ENCODE peak calls at places on chromosomes 13 and 19, in ten cellular contexts. One of them, this sample, is unnamed.
A peak's percentile ranks its signal among the peaks of the same experiment; 100 is the strongest.

GRCh38 chr13:50594276-50594970 is 249.1 kb downstream of the DLEU7 start:
- DNase-seq in dorsolateral prefrontal cortex: no peak
- DNase-seq in coronary artery: no peak
- DNase-seq in heart right ventricle: no peak
- DNase-seq in cardiac muscle cell: no peak
- DNase-seq in progenitor cell of endocrine pancreas: peak; percentile 20
- DNase-seq in left lung: no peak
- DNase-seq in astrocyte of the spinal cord: peak; percentile 16
- DNase-seq in foreskin fibroblast: no peak
- DNase-seq in endothelial cell: no peak
- DNase-seq in this sample: peak; percentile 36

GRCh38 chr13:82717249-82717648 is 1165.0 kb downstream of the SLITRK1 start:
- DNase-seq in dorsolateral prefrontal cortex: no peak
- DNase-seq in coronary artery: no peak
- DNase-seq in heart right ventricle: no peak
- DNase-seq in cardiac muscle cell: peak; percentile 74
- DNase-seq in progenitor cell of endocrine pancreas: no peak
- DNase-seq in left lung: no peak
- DNase-seq in astrocyte of the spinal cord: peak; percentile 63
- DNase-seq in foreskin fibroblast: peak; percentile 74
- DNase-seq in endothelial cell: no peak
- DNase-seq in this sample: no peak

GRCh38 chr13:51122868-51123267 is 11.8 kb upstream of the C13orf42 start:
- DNase-seq in dorsolateral prefrontal cortex: no peak
- DNase-seq in coronary artery: no peak
- DNase-seq in heart right ventricle: no peak
- DNase-seq in cardiac muscle cell: no peak
- DNase-seq in progenitor cell of endocrine pancreas: no peak
- DNase-seq in left lung: no peak
- DNase-seq in astrocyte of the spinal cord: no peak
- DNase-seq in foreskin fibroblast: no peak
- DNase-seq in endothelial cell: no peak
- DNase-seq in this sample: no peak

GRCh38 chr19:45161715-45162463 is 1.1 kb upstream of the NKPD1 start:
- DNase-seq in dorsolateral prefrontal cortex: no peak
- DNase-seq in coronary artery: no peak
- DNase-seq in heart right ventricle: peak; percentile 22
- DNase-seq in cardiac muscle cell: peak; percentile 56
- DNase-seq in progenitor cell of endocrine pancreas: peak; percentile 62
- DNase-seq in left lung: no peak
- DNase-seq in astrocyte of the spinal cord: peak; percentile 34
- DNase-seq in foreskin fibroblast: peak; percentile 68
- DNase-seq in endothelial cell: peak; percentile 88
- DNase-seq in this sample: peak; percentile 82

GRCh38 chr13:84481958-84482357 is 599.7 kb upstream of the SLITRK1 start:
- DNase-seq in dorsolateral prefrontal cortex: no peak
- DNase-seq in coronary artery: no peak
- DNase-seq in heart right ventricle: no peak
- DNase-seq in cardiac muscle cell: peak; percentile 6
- DNase-seq in progenitor cell of endocrine pancreas: no peak
- DNase-seq in left lung: no peak
- DNase-seq in astrocyte of the spinal cord: peak; percentile 79
- DNase-seq in foreskin fibroblast: peak; percentile 76
- DNase-seq in endothelial cell: no peak
- DNase-seq in this sample: no peak

GRCh38 chr13:30857018-30857417 is 49.1 kb upstream of the MEDAG start:
- DNase-seq in dorsolateral prefrontal cortex: no peak
- DNase-seq in coronary artery: no peak
- DNase-seq in heart right ventricle: no peak
- DNase-seq in cardiac muscle cell: no peak
- DNase-seq in progenitor cell of endocrine pancreas: no peak
- DNase-seq in left lung: no peak
- DNase-seq in astrocyte of the spinal cord: peak; percentile 52
- DNase-seq in foreskin fibroblast: peak; percentile 62
- DNase-seq in endothelial cell: no peak
- DNase-seq in this sample: no peak

GRCh38 chr13:72424059-72424458 is 303.4 kb downstream of the MZT1 start:
- DNase-seq in dorsolateral prefrontal cortex: no peak
- DNase-seq in coronary artery: no peak
- DNase-seq in heart right ventricle: no peak
- DNase-seq in cardiac muscle cell: no peak
- DNase-seq in progenitor cell of endocrine pancreas: no peak
- DNase-seq in left lung: no peak
- DNase-seq in astrocyte of the spinal cord: no peak
- DNase-seq in foreskin fibroblast: no peak
- DNase-seq in endothelial cell: no peak
- DNase-seq in this sample: no peak

GRCh38 chr19:39546599-39546998 is 6.6 kb upstream of the EID2 start:
- DNase-seq in dorsolateral prefrontal cortex: no peak
- DNase-seq in coronary artery: no peak
- DNase-seq in heart right ventricle: no peak
- DNase-seq in cardiac muscle cell: no peak
- DNase-seq in progenitor cell of endocrine pancreas: no peak
- DNase-seq in left lung: no peak
- DNase-seq in astrocyte of the spinal cord: no peak
- DNase-seq in foreskin fibroblast: no peak
- DNase-seq in endothelial cell: no peak
- DNase-seq in this sample: no peak

GRCh38 chr19:30036154-30037129 is 94.4 kb downstream of the URI1 start:
- DNase-seq in dorsolateral prefrontal cortex: no peak
- DNase-seq in coronary artery: no peak
- DNase-seq in heart right ventricle: no peak
- DNase-seq in cardiac muscle cell: no peak
- DNase-seq in progenitor cell of endocrine pancreas: no peak
- DNase-seq in left lung: no peak
- DNase-seq in astrocyte of the spinal cord: peak; percentile 36
- DNase-seq in foreskin fibroblast: peak; percentile 69
- DNase-seq in endothelial cell: no peak
- DNase-seq in this sample: no peak

GRCh38 chr13:43905435-43906031 is 25.8 kb downstream of the LACC1 start:
- DNase-seq in dorsolateral prefrontal cortex: no peak
- DNase-seq in coronary artery: no peak
- DNase-seq in heart right ventricle: peak; percentile 42
- DNase-seq in cardiac muscle cell: peak; percentile 79
- DNase-seq in progenitor cell of endocrine pancreas: no peak
- DNase-seq in left lung: no peak
- DNase-seq in astrocyte of the spinal cord: peak; percentile 82
- DNase-seq in foreskin fibroblast: peak; percentile 82
- DNase-seq in endothelial cell: peak; percentile 45
- DNase-seq in this sample: no peak

GRCh38 chr19:5718579-5719273 is 1.2 kb downstream of the LONP1 start:
- DNase-seq in dorsolateral prefrontal cortex: no peak
- DNase-seq in coronary artery: no peak
- DNase-seq in heart right ventricle: no peak
- DNase-seq in cardiac muscle cell: peak; percentile 85
- DNase-seq in progenitor cell of endocrine pancreas: no peak
- DNase-seq in left lung: no peak
- DNase-seq in astrocyte of the spinal cord: peak; percentile 89
- DNase-seq in foreskin fibroblast: peak; percentile 89
- DNase-seq in endothelial cell: no peak
- DNase-seq in this sample: no peak

GRCh38 chr19:15673176-15673654 is 328 bp downstream of the CYP4F12 start:
- DNase-seq in dorsolateral prefrontal cortex: no peak
- DNase-seq in coronary artery: no peak
- DNase-seq in heart right ventricle: no peak
- DNase-seq in cardiac muscle cell: peak; percentile 1
- DNase-seq in progenitor cell of endocrine pancreas: no peak
- DNase-seq in left lung: no peak
- DNase-seq in astrocyte of the spinal cord: no peak
- DNase-seq in foreskin fibroblast: no peak
- DNase-seq in endothelial cell: no peak
- DNase-seq in this sample: no peak

GRCh38 chr13:32378012-32378411 is 49.9 kb downstream of the N4BP2L1 start:
- DNase-seq in dorsolateral prefrontal cortex: no peak
- DNase-seq in coronary artery: no peak
- DNase-seq in heart right ventricle: no peak
- DNase-seq in cardiac muscle cell: peak; percentile 11
- DNase-seq in progenitor cell of endocrine pancreas: no peak
- DNase-seq in left lung: no peak
- DNase-seq in astrocyte of the spinal cord: no peak
- DNase-seq in foreskin fibroblast: no peak
- DNase-seq in endothelial cell: no peak
- DNase-seq in this sample: no peak
- TF ChIP-seq CTCF in dorsolateral prefrontal cortex: no peak
- TF ChIP-seq CTCF in coronary artery: no peak
- TF ChIP-seq CTCF in heart right ventricle: no peak
- TF ChIP-seq CTCF in cardiac muscle cell: no peak
- TF ChIP-seq CTCF in progenitor cell of endocrine pancreas: no peak
- TF ChIP-seq CTCF in left lung: no peak
- TF ChIP-seq CTCF in astrocyte of the spinal cord: no peak
- TF ChIP-seq CTCF in foreskin fibroblast: no peak
- TF ChIP-seq CTCF in endothelial cell: no peak
- TF ChIP-seq CTCF in this sample: no peak

GRCh38 chr19:6817179-6817578 is 44.7 kb downstream of the VAV1 start:
- DNase-seq in dorsolateral prefrontal cortex: no peak
- DNase-seq in coronary artery: no peak
- DNase-seq in heart right ventricle: no peak
- DNase-seq in cardiac muscle cell: no peak
- DNase-seq in progenitor cell of endocrine pancreas: no peak
- DNase-seq in left lung: no peak
- DNase-seq in astrocyte of the spinal cord: no peak
- DNase-seq in foreskin fibroblast: no peak
- DNase-seq in endothelial cell: no peak
- DNase-seq in this sample: no peak
- TF ChIP-seq CTCF in dorsolateral prefrontal cortex: no peak
- TF ChIP-seq CTCF in coronary artery: no peak
- TF ChIP-seq CTCF in heart right ventricle: no peak
- TF ChIP-seq CTCF in cardiac muscle cell: no peak
- TF ChIP-seq CTCF in progenitor cell of endocrine pancreas: no peak
- TF ChIP-seq CTCF in left lung: no peak
- TF ChIP-seq CTCF in astrocyte of the spinal cord: no peak
- TF ChIP-seq CTCF in foreskin fibroblast: no peak
- TF ChIP-seq CTCF in endothelial cell: no peak
- TF ChIP-seq CTCF in this sample: no peak

DNA sequence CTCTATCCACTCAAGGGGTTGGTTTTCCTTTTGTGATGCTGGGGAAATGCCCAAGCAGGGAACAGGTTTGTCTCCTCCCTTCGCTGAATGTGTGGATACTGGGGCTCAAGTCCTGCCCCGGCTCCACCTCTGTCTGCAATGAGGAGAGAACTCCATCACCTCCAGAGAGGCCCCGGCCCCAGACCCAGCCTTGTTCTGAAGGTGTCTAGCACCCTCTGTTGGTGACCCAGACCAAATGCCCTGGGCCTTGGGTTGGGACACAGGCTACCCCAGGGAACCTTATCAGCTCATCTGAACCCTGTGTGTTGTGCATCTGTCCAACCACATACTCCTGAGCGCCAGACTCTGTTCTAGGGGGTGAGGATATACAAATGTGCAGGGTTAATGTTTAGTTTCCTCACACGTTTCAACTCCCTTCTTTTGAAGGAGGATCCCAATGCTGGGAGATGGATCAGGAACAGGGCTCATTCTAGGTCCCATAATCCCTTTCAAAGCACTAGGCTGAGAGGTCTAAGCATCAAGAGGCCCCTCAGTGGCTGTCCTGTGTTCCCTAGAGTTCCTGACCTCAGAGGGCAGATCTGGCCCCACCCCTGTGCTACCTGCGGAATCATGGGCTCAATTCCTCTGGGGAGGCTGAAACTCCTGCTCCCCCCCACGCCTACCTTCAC is 112.5 kb upstream of the SLC7A1 start:
- DNase-seq in dorsolateral prefrontal cortex: no peak
- DNase-seq in coronary artery: peak; percentile 57
- DNase-seq in heart right ventricle: no peak
- DNase-seq in cardiac muscle cell: peak; percentile 65
- DNase-seq in progenitor cell of endocrine pancreas: no peak
- DNase-seq in left lung: no peak
- DNase-seq in astrocyte of the spinal cord: peak; percentile 42
- DNase-seq in foreskin fibroblast: peak; percentile 76
- DNase-seq in endothelial cell: peak; percentile 67
- DNase-seq in this sample: peak; percentile 46
- TF ChIP-seq CTCF in dorsolateral prefrontal cortex: peak; percentile 41
- TF ChIP-seq CTCF in coronary artery: no peak
- TF ChIP-seq CTCF in heart right ventricle: peak; percentile 56
- TF ChIP-seq CTCF in cardiac muscle cell: peak; percentile 82
- TF ChIP-seq CTCF in progenitor cell of endocrine pancreas: peak; percentile 49
- TF ChIP-seq CTCF in left lung: no peak
- TF ChIP-seq CTCF in astrocyte of the spinal cord: peak; percentile 78
- TF ChIP-seq CTCF in foreskin fibroblast: peak; percentile 83
- TF ChIP-seq CTCF in endothelial cell: peak; percentile 51
- TF ChIP-seq CTCF in this sample: peak; percentile 37

GRCh38 chr19:4580021-4580901 is 20.8 kb upstream of the SEMA6B start:
- DNase-seq in dorsolateral prefrontal cortex: no peak
- DNase-seq in coronary artery: no peak
- DNase-seq in heart right ventricle: no peak
- DNase-seq in cardiac muscle cell: no peak
- DNase-seq in progenitor cell of endocrine pancreas: no peak
- DNase-seq in left lung: no peak
- DNase-seq in astrocyte of the spinal cord: no peak
- DNase-seq in foreskin fibroblast: no peak
- DNase-seq in endothelial cell: no peak
- DNase-seq in this sample: peak; percentile 57

GRCh38 chr19:4582980-4583842 is 23.7 kb upstream of the SEMA6B start:
- DNase-seq in dorsolateral prefrontal cortex: no peak
- DNase-seq in coronary artery: no peak
- DNase-seq in heart right ventricle: no peak
- DNase-seq in cardiac muscle cell: no peak
- DNase-seq in progenitor cell of endocrine pancreas: no peak
- DNase-seq in left lung: no peak
- DNase-seq in astrocyte of the spinal cord: no peak
- DNase-seq in foreskin fibroblast: no peak
- DNase-seq in endothelial cell: no peak
- DNase-seq in this sample: no peak

GRCh38 chr19:4580961-4581380 is 21.5 kb upstream of the SEMA6B start:
- DNase-seq in dorsolateral prefrontal cortex: no peak
- DNase-seq in coronary artery: no peak
- DNase-seq in heart right ventricle: no peak
- DNase-seq in cardiac muscle cell: no peak
- DNase-seq in progenitor cell of endocrine pancreas: no peak
- DNase-seq in left lung: no peak
- DNase-seq in astrocyte of the spinal cord: no peak
- DNase-seq in foreskin fibroblast: no peak
- DNase-seq in endothelial cell: no peak
- DNase-seq in this sample: no peak

GRCh38 chr19:4582112-4582553 is 22.6 kb upstream of the SEMA6B start:
- DNase-seq in dorsolateral prefrontal cortex: no peak
- DNase-seq in coronary artery: no peak
- DNase-seq in heart right ventricle: no peak
- DNase-seq in cardiac muscle cell: no peak
- DNase-seq in progenitor cell of endocrine pancreas: no peak
- DNase-seq in left lung: no peak
- DNase-seq in astrocyte of the spinal cord: no peak
- DNase-seq in foreskin fibroblast: no peak
- DNase-seq in endothelial cell: no peak
- DNase-seq in this sample: no peak

DNA sequence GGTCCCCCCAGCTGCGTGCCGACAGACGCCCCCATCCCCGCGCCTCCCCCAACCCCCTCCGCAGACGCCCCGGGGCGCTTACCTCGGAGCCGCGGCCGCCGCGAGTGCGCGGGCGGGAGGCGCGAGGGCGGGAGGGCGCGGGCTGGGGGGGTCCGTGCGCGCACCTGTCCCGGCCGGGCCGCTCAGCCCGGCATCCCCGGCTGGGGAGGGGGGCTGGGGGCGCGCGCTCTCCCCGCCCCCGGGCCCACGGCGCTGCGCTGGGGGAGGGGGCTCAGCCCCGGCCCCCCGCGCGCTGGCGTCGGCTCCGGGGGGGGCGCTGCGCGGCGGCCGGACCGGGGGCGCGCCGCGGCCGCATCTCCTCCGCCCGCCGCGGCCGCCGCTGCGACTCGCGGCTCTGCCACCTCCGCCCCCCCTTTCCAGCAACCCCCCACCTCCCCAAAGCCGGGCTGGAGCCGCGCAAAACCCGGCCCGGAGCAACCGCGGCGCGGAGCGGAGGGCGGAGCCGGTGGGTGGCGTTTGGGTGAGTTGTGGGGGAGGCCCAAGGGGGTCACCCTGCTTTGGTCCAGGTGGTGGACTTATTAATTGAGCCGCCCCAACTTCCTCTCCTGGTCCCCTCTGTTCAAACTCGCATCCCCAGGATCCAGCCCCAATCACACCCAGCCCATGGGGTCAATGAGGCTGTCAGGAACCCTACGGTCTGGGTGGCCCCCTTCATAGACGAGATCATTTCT is 22.1 kb upstream of the SEMA6B start:
- DNase-seq in dorsolateral prefrontal cortex: no peak
- DNase-seq in coronary artery: no peak
- DNase-seq in heart right ventricle: no peak
- DNase-seq in cardiac muscle cell: peak; percentile 58
- DNase-seq in progenitor cell of endocrine pancreas: no peak
- DNase-seq in left lung: no peak
- DNase-seq in astrocyte of the spinal cord: peak; percentile 25
- DNase-seq in foreskin fibroblast: peak; percentile 49
- DNase-seq in endothelial cell: no peak
- DNase-seq in this sample: peak; percentile 76
- TF ChIP-seq CTCF in dorsolateral prefrontal cortex: no peak
- TF ChIP-seq CTCF in coronary artery: no peak
- TF ChIP-seq CTCF in heart right ventricle: no peak
- TF ChIP-seq CTCF in cardiac muscle cell: no peak
- TF ChIP-seq CTCF in progenitor cell of endocrine pancreas: no peak
- TF ChIP-seq CTCF in left lung: no peak
- TF ChIP-seq CTCF in astrocyte of the spinal cord: no peak
- TF ChIP-seq CTCF in foreskin fibroblast: no peak
- TF ChIP-seq CTCF in endothelial cell: no peak
- TF ChIP-seq CTCF in this sample: no peak

This sample was measured in glutamatergic neuron.